ENCODE peak calls at places on chromosomes 6 and 20, in five cellular contexts. L, I, H, D and A are unnamed samples.

GRCh38 chr6:157798851-157799250 is 24.2 kb upstream of the SNX9 start:
- DNase-seq in D (no peak), L (no peak), H (no peak), I (no peak), A (no peak)

GRCh38 chr6:48564036-48564820 is 453.2 kb upstream of the PTCHD4 start:
- DNase-seq in I (no peak), L (no peak), H (no peak), D (no peak), A (no peak)

GRCh38 chr6:71726121-71726520 is 160.2 kb upstream of the RIMS1 start:
- DNase-seq in H (no peak), L (no peak), I (no peak), D (no peak), A (no peak)

GRCh38 chr6:157216570-157216969 is 106.7 kb downstream of the TMEM242 start:
- DNase-seq in H (no peak), D (no peak), L (no peak), I (no peak), A (no peak)

GRCh38 chr6:39228111-39228971 is 934 bp downstream of the KCNK5 start:
- DNase-seq in L (no peak), D (no peak), I (no peak), H (no peak), A (no peak)

GRCh38 chr6:34396518-34396917 is 4.0 kb upstream of the NUDT3 start:
- DNase-seq in D (no peak), L (no peak), I (no peak), H (no peak), A (no peak)

GRCh38 chr6:431986-432385 is 40.4 kb downstream of the IRF4 start:
- DNase-seq in L (no peak), H (no peak), D (no peak), I (no peak), A (no peak)

GRCh38 chr20:36856691-36857635 is 19.0 kb upstream of the TLDC2 start:
- DNase-seq in D (no peak), I (no peak), L (no peak), H (peak; percentile 38), A (no peak)

GRCh38 chr20:33674294-33675126 is at the start of gene NECAB3:
- DNase-seq in D (no peak), H (peak; percentile 79), L (peak; percentile 78), I (peak; percentile 34), A (peak; percentile 77)

GRCh38 chr6:139777202-139777970 is 402.9 kb upstream of the CITED2 start:
- DNase-seq in H (no peak), D (no peak), L (no peak), I (no peak), A (no peak)

GRCh38 chr6:141965016-141965545 is 167.6 kb upstream of the GJE1 start:
- DNase-seq in I (no peak), L (no peak), D (no peak), H (no peak), A (no peak)

GRCh38 chr20:37299718-37300529 is 10.5 kb downstream of the MANBAL start:
- DNase-seq in I (no peak), D (no peak), H (no peak), L (no peak), A (no peak)

GRCh38 chr20:49325981-49326380 is 48.1 kb upstream of the ZNFX1 start:
- DNase-seq in H (no peak), D (no peak), I (no peak), L (no peak), A (no peak)

GRCh38 chr6:11218077-11218392 is 14.4 kb downstream of the NEDD9 start:
- DNase-seq in D (no peak), H (no peak), L (no peak), I (no peak), A (no peak)

GRCh38 chr20:49214546-49214945 is 4.7 kb upstream of the DDX27 start:
- DNase-seq in H (no peak), D (no peak), I (no peak), L (no peak), A (no peak)

GRCh38 chr6:39053016-39053595 is 4.5 kb downstream of the GLP1R start:
- DNase-seq in D (no peak), H (no peak), I (no peak), L (no peak), A (no peak)

GRCh38 chr20:13147071-13147961 is 73.8 kb upstream of the ISM1 start:
- DNase-seq in D (no peak), I (no peak), H (no peak), L (no peak), A (no peak)

GRCh38 chr6:130778946-130779657 is 48.1 kb upstream of the SMLR1 start:
- DNase-seq in L (no peak), I (peak; percentile 1), D (no peak), H (no peak), A (no peak)

GRCh38 chr20:36384022-36384619 is 78.0 kb downstream of the DLGAP4 start:
- DNase-seq in L (no peak), D (no peak), I (peak; percentile 17), H (peak; percentile 49), A (no peak)

GRCh38 chr6:422423-423061 is 31.0 kb downstream of the IRF4 start:
- DNase-seq in I (peak; percentile 97), L (no peak), D (no peak), H (no peak), A (no peak)

GRCh38 chr6:52284460-52285173 is at the start of gene MCM3:
- DNase-seq in H (peak; percentile 100), L (peak; percentile 94), D (peak; percentile 90), I (peak; percentile 99), A (peak; percentile 83)

GRCh38 chr6:123022980-123023379 is 26.9 kb downstream of the CLVS2 start:
- DNase-seq in L (no peak), H (peak; percentile 11), D (no peak), I (peak; percentile 35), A (no peak)

GRCh38 chr20:8454137-8454712 is 322.2 kb downstream of the PLCB1 start:
- DNase-seq in L (no peak), D (no peak), H (peak; percentile 53), I (peak; percentile 39), A (no peak)

GRCh38 chr6:25041676-25042598 is 106.2 kb upstream of the RIPOR2 start:
- DNase-seq in L (no peak), D (no peak), H (peak; percentile 70), I (no peak), A (peak; percentile 53)

GRCh38 chr20:59825563-59825920 is 107.9 kb downstream of the SYCP2 start:
- DNase-seq in I (no peak), D (no peak), H (no peak), L (no peak), A (no peak)

GRCh38 chr20:25198663-25199363 is 3.3 kb downstream of the ENTPD6 start:
- DNase-seq in D (no peak), L (no peak), H (no peak), I (no peak), A (no peak)

GRCh38 chr20:9571783-9572182 is 57.4 kb downstream of the LAMP5 start:
- DNase-seq in H (no peak), I (no peak), L (no peak), D (no peak), A (no peak)

GRCh38 chr6:22748681-22749080 is 179.3 kb downstream of the HDGFL1 start:
- DNase-seq in H (no peak), I (no peak), L (no peak), D (no peak), A (no peak)

GRCh38 chr20:56412473-56412790 is 372 bp downstream of the CASS4 start:
- DNase-seq in H (no peak), I (no peak), L (no peak), D (no peak), A (no peak)

GRCh38 chr20:56412949-56413348 is 889 bp downstream of the CASS4 start:
- DNase-seq in I (no peak), L (no peak), D (no peak), H (no peak), A (no peak)

GRCh38 chr20:56409946-56410345 is 2.1 kb upstream of the CASS4 start:
- DNase-seq in D (no peak), L (no peak), I (no peak), H (no peak), A (no peak)

GRCh38 chr20:56409521-56409920 is 2.5 kb upstream of the CASS4 start:
- DNase-seq in L (no peak), D (no peak), I (no peak), H (no peak), A (no peak)

GRCh38 chr20:56411759-56412472 is at the start of gene CASS4:
- DNase-seq in H (no peak), L (no peak), D (no peak), I (no peak), A (no peak)
- TF ChIP-seq CTCF in H (no peak), L (no peak), D (no peak), I (no peak), A (no peak)

GRCh38 chr20:44648579-44648978 is 2.9 kb downstream of the ADA start:
- DNase-seq in I (no peak), H (peak; percentile 40), L (no peak), D (no peak), A (no peak)
- TF ChIP-seq CTCF in I (no peak), H (peak; percentile 10), L (no peak), D (no peak), A (no peak)

DNA sequence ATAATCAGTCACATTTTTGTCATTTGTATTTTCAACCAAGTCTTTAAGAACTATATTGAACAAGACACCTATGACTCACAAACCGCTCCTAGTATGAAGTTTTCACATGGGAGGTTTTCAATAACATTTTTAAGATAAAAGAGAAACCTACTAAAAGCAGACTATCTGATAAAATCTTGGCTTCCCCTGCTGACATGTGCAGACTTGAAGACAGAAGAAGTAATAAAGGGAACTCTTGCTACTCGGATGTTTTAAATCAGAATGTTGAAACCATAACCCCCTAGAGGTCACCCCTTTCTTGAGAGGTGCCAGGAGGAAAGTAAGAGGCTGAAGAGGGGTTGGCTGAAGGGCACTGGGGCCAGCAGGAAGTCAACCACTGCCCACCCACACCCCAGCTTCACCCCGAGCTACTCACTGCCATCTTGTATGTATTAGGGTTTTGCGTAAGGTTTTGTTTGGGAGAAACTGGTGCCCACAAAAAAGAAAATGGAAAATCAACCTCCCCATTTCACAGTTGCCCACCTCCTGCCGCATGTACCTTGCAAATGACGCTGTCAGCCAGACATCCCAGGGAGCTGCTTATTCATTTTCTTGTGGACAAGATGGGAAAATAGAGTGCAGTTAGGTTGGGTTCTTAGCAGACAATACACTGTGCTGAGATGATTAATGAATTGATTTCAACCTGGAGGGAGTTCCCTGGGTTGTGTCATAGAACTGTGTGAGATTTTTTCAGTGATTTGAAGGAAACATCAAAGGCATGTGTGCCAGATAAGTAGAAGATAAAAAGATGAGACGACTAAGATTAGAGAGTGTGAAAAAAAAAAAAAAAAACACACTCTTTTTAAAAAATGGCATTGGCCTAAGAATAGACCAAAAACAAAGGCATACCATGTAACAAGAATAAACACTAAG is 83.2 kb upstream of the TAB2 start:
- DNase-seq in L (no peak), D (no peak), H (no peak), I (peak; percentile 80), A (no peak)
- TF ChIP-seq CTCF in L (no peak), D (no peak), H (no peak), I (no peak), A (no peak)

GRCh38 chr6:31676322-31676903 is 4.5 kb downstream of the LY6G5C start:
- DNase-seq in I (no peak), D (no peak), L (no peak), H (peak; percentile 36), A (no peak)
- TF ChIP-seq CTCF in I (no peak), D (no peak), L (no peak), H (no peak), A (no peak)

GRCh38 chr6:108492131-108492766 is 68.5 kb upstream of the FOXO3 start:
- DNase-seq in H (peak; percentile 49), D (no peak), L (no peak), I (peak; percentile 67), A (no peak)
- TF ChIP-seq CTCF in H (peak; percentile 93), D (peak; percentile 60), L (peak; percentile 55), I (peak; percentile 43), A (no peak)